ENCODE peak calls at places on chromosomes 3 and 15, in four cellular contexts. M, L, D and Z are unnamed samples.
A peak's percentile ranks its signal among the peaks of the same experiment; 100 is the strongest.

GRCh38 chr3:153319691-153320552 is 157.9 kb downstream of the RAP2B start:
- DNase-seq in L (no peak), D (no peak), M (no peak), Z (no peak)

GRCh38 chr3:185075547-185075946 is 77.3 kb downstream of the C3orf70 start:
- DNase-seq in L (no peak), M (no peak), D (no peak), Z (no peak)

GRCh38 chr3:13698498-13698897 is 149.6 kb downstream of the FBLN2 start:
- DNase-seq in L (no peak), M (no peak), D (peak; percentile 15), Z (no peak)

GRCh38 chr3:194496217-194496881 is 9.5 kb upstream of the ATP13A3 start:
- DNase-seq in M (peak; percentile 37), D (no peak), L (no peak), Z (no peak)

GRCh38 chr3:134797080-134797801 is 2.2 kb downstream of the EPHB1 start:
- DNase-seq in D (no peak), L (no peak), M (no peak), Z (no peak)

GRCh38 chr15:29924750-29925149 is 102.5 kb upstream of the TJP1 start:
- DNase-seq in M (peak; percentile 65), L (no peak), D (peak; percentile 62), Z (peak; percentile 49)

GRCh38 chr15:45664451-45664850 is 29.6 kb downstream of the SQOR start:
- DNase-seq in L (no peak), D (no peak), M (peak; percentile 65), Z (no peak)

GRCh38 chr15:66931768-66932633 is 133.4 kb upstream of the SMAD3 start:
- DNase-seq in L (no peak), D (peak; percentile 51), M (peak; percentile 72), Z (no peak)

GRCh38 chr3:50623840-50624474 is 7.0 kb downstream of the MAPKAPK3 start:
- DNase-seq in M (peak; percentile 69), L (no peak), D (no peak), Z (no peak)

GRCh38 chr15:68204776-68205557 is at the start of gene CALML4:
- DNase-seq in L (no peak), M (peak; percentile 59), D (no peak), Z (no peak)

GRCh38 chr3:66121288-66121687 is 82.6 kb upstream of the MAGI1 start:
- DNase-seq in L (no peak), M (peak; percentile 69), D (no peak), Z (no peak)

GRCh38 chr3:39469945-39470344 is 2.5 kb downstream of the MOBP start:
- DNase-seq in L (no peak), D (no peak), M (no peak), Z (no peak)

GRCh38 chr3:117630469-117630868 is 920.9 kb downstream of the TUSC7 start:
- DNase-seq in M (peak; percentile 24), D (no peak), L (no peak), Z (no peak)
- H3K4me3 ChIP-seq in M (no peak overlapping the region), D (no peak overlapping the region), L (no peak overlapping the region), Z (no peak overlapping the region)

GRCh38 chr15:55234104-55234799 is 37.5 kb upstream of the RSL24D1 start:
- DNase-seq in D (no peak), M (no peak), L (no peak), Z (no peak)
- H3K4me3 ChIP-seq in D (no peak overlapping the region), M (no peak overlapping the region), L (no peak overlapping the region), Z (no peak overlapping the region)

GRCh38 chr15:26101443-26101842 is 238.3 kb upstream of the ATP10A start:
- DNase-seq in L (no peak), M (no peak), D (no peak), Z (no peak)

GRCh38 chr15:26102365-26102764 is 239.2 kb upstream of the ATP10A start:
- DNase-seq in M (no peak), L (no peak), D (no peak), Z (no peak)

GRCh38 chr15:26098801-26099200 is 235.7 kb upstream of the ATP10A start:
- DNase-seq in M (no peak), L (no peak), D (no peak), Z (no peak)

GRCh38 chr15:26106556-26106955 is 243.4 kb upstream of the ATP10A start:
- DNase-seq in M (no peak), D (no peak), L (no peak), Z (no peak)

GRCh38 chr15:26102988-26103387 is 239.9 kb upstream of the ATP10A start:
- DNase-seq in D (no peak), L (no peak), M (no peak), Z (peak; percentile 6)
- H3K4me3 ChIP-seq in D (no peak overlapping the region), L (no peak overlapping the region), M (no peak overlapping the region), Z (no peak overlapping the region)

GRCh38 chr15:96360581-96361308 is 30.2 kb downstream of the NR2F2 start:
- DNase-seq in D (peak; percentile 69), M (peak; percentile 29), L (no peak), Z (no peak)
- H3K4me3 ChIP-seq in D (peak overlapping the region; percentile 75), M (peak overlapping the region; percentile 50), L (no peak overlapping the region), Z (peak overlapping the region; percentile 68)